ENCODE peak calls at places on chromosomes 7 and 10, in four cellular contexts. X, V, M and D are unnamed samples.

GRCh38 chr10:61662794-61663259 is at the start of gene CABCOCO1:
- DNase-seq in V (peak), M (no peak), X (peak), D (peak)

GRCh38 chr10:6580279-6581029 is 378 bp upstream of the PRKCQ start:
- DNase-seq in M (peak), X (peak), V (peak), D (peak)

GRCh38 chr7:121475806-121476205 is 79.7 kb upstream of the FAM3C start:
- DNase-seq in V (peak), X (peak), M (no peak), D (no peak)

GRCh38 chr10:126621836-126622235 is 48.7 kb downstream of the C10orf90 start:
- DNase-seq in M (no peak), V (no peak), X (no peak), D (no peak)

GRCh38 chr10:34121974-34122282 is 693.2 kb downstream of the PARD3 start:
- DNase-seq in V (no peak), X (no peak), M (peak), D (no peak)

GRCh38 chr10:62047960-62048383 is 146.5 kb downstream of the ARID5B start:
- DNase-seq in M (no peak), V (no peak), X (no peak), D (no peak)

GRCh38 chr7:4682621-4683042 is 537 bp downstream of the FOXK1 start:
- DNase-seq in V (peak), X (peak), M (no peak), D (peak)

GRCh38 chr10:126226988-126227761 is 161.1 kb downstream of the ADAM12 start:
- DNase-seq in V (no peak), M (no peak), X (no peak), D (no peak)

GRCh38 chr10:4626919-4627318 is 199.1 kb upstream of the AKR1E2 start:
- DNase-seq in V (no peak), X (no peak), M (no peak), D (no peak)

GRCh38 chr10:28293238-28294168 is 9.4 kb downstream of the MPP7 start:
- DNase-seq in X (no peak), V (no peak), M (no peak), D (no peak)

GRCh38 chr7:151813445-151813844 is 63.5 kb downstream of the PRKAG2 start:
- DNase-seq in X (no peak), M (no peak), V (no peak), D (no peak)

GRCh38 chr7:91570600-91570999 is 306.4 kb downstream of the FZD1 start:
- DNase-seq in X (no peak), M (no peak), V (no peak), D (no peak)

GRCh38 chr10:132809237-132810140 is 23.5 kb upstream of the NKX6-2 start:
- DNase-seq in M (no peak), V (no peak), X (no peak), D (no peak)

GRCh38 chr10:45491061-45491460 is 117.0 kb downstream of the ALOX5 start:
- DNase-seq in V (no peak), M (no peak), X (no peak), D (no peak)

GRCh38 chr10:1597370-1598146 is 139.8 kb downstream of the ADARB2 start:
- DNase-seq in M (no peak), V (no peak), X (no peak), D (no peak)

GRCh38 chr10:21791276-21791675 is 212.3 kb downstream of the DNAJC1 start:
- DNase-seq in M (no peak), X (no peak), V (no peak), D (no peak)

GRCh38 chr10:107966817-107967216 is 802.3 kb upstream of the SORCS1 start:
- DNase-seq in M (no peak), V (no peak), X (no peak), D (no peak)

GRCh38 chr7:2978403-2978802 is 65.3 kb downstream of the CARD11 start:
- DNase-seq in X (no peak), V (peak), M (peak), D (no peak)

GRCh38 chr7:152025937-152026890 is 740 bp downstream of the GALNT11 start:
- DNase-seq in X (peak), M (no peak), V (peak), D (no peak)

GRCh38 chr7:75590373-75591005 is 98.4 kb downstream of the SPDYE5 start:
- DNase-seq in V (no peak), X (no peak), M (no peak), D (no peak)

GRCh38 chr7:28921822-28922221 is 36.3 kb downstream of the TRIL start:
- DNase-seq in V (peak), M (peak), X (peak), D (peak)

GRCh38 chr7:47518827-47519226 is 63.1 kb downstream of the TNS3 start:
- DNase-seq in V (no peak), M (no peak), X (no peak), D (peak)

GRCh38 chr10:112185959-112186358 is 2.4 kb upstream of the GPAM start:
- DNase-seq in V (no peak), X (no peak), M (no peak), D (no peak)

GRCh38 chr7:32299133-32299702 is 191.0 kb downstream of the LSM5 start:
- DNase-seq in V (no peak), X (peak), M (no peak), D (no peak)